ENCODE peak calls at places on chromosomes 2 and 18, in eight cellular contexts. J, G, A, B, V, L, O and P are unnamed samples.

GRCh38 chr18:69948919-69949537 is 1.4 kb upstream of the CD226 start:
- DNase-seq in V (no peak), J (peak), O (peak), L (no peak), B (peak), A (no peak), G (no peak), P (peak)

GRCh38 chr2:160507046-160507407 is 13.4 kb upstream of the RBMS1 start:
- DNase-seq in J (no peak), B (no peak), V (no peak), O (no peak), L (no peak), A (no peak), G (no peak), P (no peak)

GRCh38 chr18:46641917-46642316 is 15.1 kb downstream of the LOXHD1 start:
- DNase-seq in A (no peak), L (no peak), J (no peak), B (peak), O (no peak), G (no peak), V (no peak), P (no peak)

GRCh38 chr2:177038772-177039484 is 173.7 kb upstream of the HNRNPA3 start:
- DNase-seq in J (no peak), G (peak), L (no peak), A (no peak), O (no peak), V (no peak), B (peak), P (no peak)

GRCh38 chr2:100242891-100243670 is 79.2 kb downstream of the LONRF2 start:
- DNase-seq in G (peak), V (peak), L (peak), O (peak), B (peak), J (peak), A (peak), P (peak)

GRCh38 chr18:11862468-11863137 is 11.4 kb downstream of the CHMP1B start:
- DNase-seq in V (no peak), A (no peak), O (no peak), B (no peak), G (no peak), J (no peak), L (no peak), P (no peak)

GRCh38 chr2:68043719-68044498 is 18.9 kb downstream of the C1D start:
- DNase-seq in J (peak), B (peak), V (no peak), A (no peak), L (no peak), O (no peak), G (no peak), P (no peak)

GRCh38 chr2:71672011-71672639 is 218.8 kb downstream of the DYSF start:
- DNase-seq in G (no peak), O (no peak), J (no peak), V (no peak), A (peak), L (no peak), B (no peak), P (no peak)

GRCh38 chr2:73859721-73860586 is 31.2 kb downstream of the STAMBP start:
- DNase-seq in G (no peak), A (no peak), J (peak), O (peak), B (peak), V (no peak), L (no peak), P (no peak)

GRCh38 chr2:96824079-96824870 is 8.2 kb downstream of the CNNM3 start:
- DNase-seq in V (no peak), G (no peak), O (no peak), J (no peak), L (no peak), A (no peak), B (no peak), P (no peak)

GRCh38 chr2:69743847-69744264 is 1.9 kb downstream of the ANXA4 start:
- DNase-seq in A (no peak), L (no peak), G (no peak), O (no peak), B (no peak), J (no peak), V (no peak), P (no peak)

GRCh38 chr2:207354466-207354865 is 175.3 kb upstream of the CREB1 start:
- DNase-seq in B (no peak), J (no peak), A (no peak), V (no peak), O (no peak), G (no peak), L (no peak), P (no peak)

GRCh38 chr18:27750014-27750413 is 426.9 kb downstream of the CDH2 start:
- DNase-seq in A (peak), L (no peak), O (peak), J (peak), V (peak), G (peak), B (peak), P (peak)

GRCh38 chr2:11573418-11574175 is 39.8 kb downstream of the GREB1 start:
- DNase-seq in J (no peak), L (no peak), O (no peak), G (no peak), V (no peak), B (no peak), A (no peak), P (no peak)

GRCh38 chr2:205957452-205958154 is 128.4 kb downstream of the INO80D start:
- DNase-seq in V (no peak), G (no peak), O (no peak), J (no peak), L (no peak), A (peak), B (no peak), P (no peak)

GRCh38 chr2:107738268-107738667 is 88.4 kb upstream of the RGPD4 start:
- DNase-seq in B (no peak), J (no peak), A (no peak), O (no peak), V (peak), G (no peak), L (no peak), P (no peak)

GRCh38 chr18:12361770-12362378 is 15.2 kb downstream of the AFG3L2 start:
- DNase-seq in G (no peak), A (no peak), L (no peak), O (no peak), V (no peak), J (no peak), B (peak), P (no peak)

GRCh38 chr18:79877163-79878091 is 74.0 kb downstream of the SLC66A2 start:
- DNase-seq in A (peak), G (no peak), V (peak), O (no peak), J (no peak), L (no peak), B (no peak), P (no peak)

GRCh38 chr2:215870088-215870490 is 143.3 kb downstream of the MREG start:
- DNase-seq in L (no peak), V (no peak), B (peak), J (no peak), G (no peak), O (no peak), A (no peak), P (no peak)

GRCh38 chr2:177289824-177290632 is 25.5 kb upstream of the NFE2L2 start:
- DNase-seq in G (no peak), B (no peak), O (no peak), A (no peak), J (no peak), V (no peak), L (no peak), P (peak)

GRCh38 chr2:31286961-31287550 is 53.1 kb downstream of the EHD3 start:
- DNase-seq in O (no peak), B (no peak), V (no peak), G (no peak), L (no peak), A (no peak), J (peak), P (no peak)

GRCh38 chr18:78875268-78875997 is 104.2 kb upstream of the SALL3 start:
- DNase-seq in L (no peak), A (peak), J (no peak), O (peak), B (peak), V (peak), G (peak), P (peak)

GRCh38 chr2:207248702-207249355 is 83.1 kb upstream of the KLF7 start:
- DNase-seq in A (no peak), G (no peak), J (no peak), O (no peak), B (peak), V (no peak), L (no peak), P (no peak)

GRCh38 chr2:216505133-216506106 is 6.8 kb downstream of the RPL37A start:
- DNase-seq in L (no peak), J (no peak), V (no peak), B (no peak), A (no peak), G (no peak), O (no peak), P (no peak)

GRCh38 chr2:120978359-120979050 is 242.8 kb downstream of the GLI2 start:
- DNase-seq in G (no peak), B (no peak), A (no peak), L (no peak), J (no peak), O (no peak), V (no peak), P (no peak)

GRCh38 chr2:105407946-105408743 is 9.3 kb upstream of the FHL2 start:
- DNase-seq in V (no peak), L (no peak), O (no peak), A (no peak), G (no peak), B (no peak), J (no peak), P (no peak)

GRCh38 chr2:223674998-223675609 is 72.9 kb upstream of the SCG2 start:
- DNase-seq in J (peak), V (no peak), G (peak), O (peak), L (no peak), A (no peak), B (peak), P (no peak)

GRCh38 chr2:127859712-127860085 is 1.7 kb upstream of the POLR2D start:
- DNase-seq in O (peak), A (peak), J (no peak), L (peak), V (no peak), B (no peak), G (peak), P (peak)